ENCODE peak calls at places on chromosomes 5 and 9, in six cellular contexts. I is EH, F is fibroblast of villous mesenchyme, V is PC-3, Y is aorta, T is HTR-8/SVneo. O is an unnamed sample.

GRCh38 chr9:72133365-72134035 is 15.7 kb upstream of the GDA start:
- DNase-seq in I (no peak), F (no peak), V (no peak), Y (no peak), T (no peak), O (no peak)

GRCh38 chr5:120614512-120614911 is 150.4 kb downstream of the PRR16 start:
- DNase-seq in I (peak), F (peak), V (no peak), Y (no peak), T (no peak), O (peak)

GRCh38 chr9:89810434-89810833 is 205.6 kb downstream of the GADD45G start:
- DNase-seq in I (peak), F (peak), V (no peak), Y (no peak), T (no peak), O (no peak)

GRCh38 chr9:127698985-127699670 is 7.7 kb upstream of the CFAP157 start:
- DNase-seq in I (peak), F (peak), V (no peak), Y (peak), T (peak), O (peak)

GRCh38 chr5:20323323-20323722 is 335.3 kb upstream of the CDH18 start:
- DNase-seq in I (no peak), F (no peak), V (no peak), Y (no peak), T (no peak), O (no peak)

GRCh38 chr9:134730011-134730760 is 88.6 kb downstream of the COL5A1 start:
- DNase-seq in I (no peak), F (peak), V (no peak), Y (no peak), T (no peak), O (no peak)

GRCh38 chr9:136334541-136334940 is 7.2 kb downstream of the GPSM1 start:
- DNase-seq in I (no peak), F (no peak), V (no peak), Y (no peak), T (no peak), O (no peak)

GRCh38 chr5:166251786-166252185 is 2039.7 kb upstream of the WWC1 start:
- DNase-seq in I (no peak), F (no peak), V (peak), Y (no peak), T (peak), O (peak)

GRCh38 chr5:157558089-157558595 is 17.4 kb downstream of the ADAM19 start:
- DNase-seq in I (peak), F (peak), V (peak), Y (no peak), T (no peak), O (peak)

GRCh38 chr5:135834639-135835529 is at the start of gene SLC25A48:
- DNase-seq in I (peak), F (no peak), V (no peak), Y (peak), T (peak), O (peak)

O was measured in epithelial cell of esophagus.